ENCODE peak calls at places on chromosomes 5 and 9, in nine cellular contexts. One of them, this sample, is unnamed.

GRCh38 chr9:134670042-134670525 is 28.5 kb downstream of the COL5A1 start:
- DNase-seq in brain microvascular endothelial cell: peak
- DNase-seq in OCI-LY7: no peak
- DNase-seq in right atrium auricular region: no peak
- DNase-seq in HTR-8/SVneo: peak
- DNase-seq in NCI-H2081: no peak
- DNase-seq in T-helper 17 cell: no peak
- DNase-seq in effector memory CD8-positive, alpha-beta T cell: no peak
- DNase-seq in EL: peak
- DNase-seq in this sample: no peak

GRCh38 chr9:4301971-4302427 is 2.1 kb upstream of the GLIS3 start:
- DNase-seq in effector memory CD8-positive, alpha-beta T cell: no peak
- DNase-seq in EL: peak
- DNase-seq in brain microvascular endothelial cell: peak
- DNase-seq in right atrium auricular region: peak
- DNase-seq in HTR-8/SVneo: peak
- DNase-seq in NCI-H2081: no peak
- DNase-seq in T-helper 17 cell: no peak
- DNase-seq in OCI-LY7: no peak
- DNase-seq in this sample: no peak

GRCh38 chr5:16453609-16454008 is 12.0 kb downstream of the ZNF622 start:
- DNase-seq in EL: no peak
- DNase-seq in brain microvascular endothelial cell: no peak
- DNase-seq in right atrium auricular region: no peak
- DNase-seq in OCI-LY7: no peak
- DNase-seq in HTR-8/SVneo: no peak
- DNase-seq in NCI-H2081: peak
- DNase-seq in T-helper 17 cell: no peak
- DNase-seq in effector memory CD8-positive, alpha-beta T cell: no peak
- DNase-seq in this sample: peak

GRCh38 chr9:120877276-120878034 is 467 bp upstream of the PHF19 start:
- DNase-seq in effector memory CD8-positive, alpha-beta T cell: peak
- DNase-seq in brain microvascular endothelial cell: peak
- DNase-seq in HTR-8/SVneo: peak
- DNase-seq in OCI-LY7: peak
- DNase-seq in right atrium auricular region: peak
- DNase-seq in NCI-H2081: peak
- DNase-seq in T-helper 17 cell: peak
- DNase-seq in EL: peak
- DNase-seq in this sample: peak

GRCh38 chr5:115363879-115364278 is 67.4 kb upstream of the CCDC112 start:
- DNase-seq in right atrium auricular region: no peak
- DNase-seq in T-helper 17 cell: no peak
- DNase-seq in EL: no peak
- DNase-seq in OCI-LY7: no peak
- DNase-seq in NCI-H2081: no peak
- DNase-seq in brain microvascular endothelial cell: no peak
- DNase-seq in HTR-8/SVneo: no peak
- DNase-seq in effector memory CD8-positive, alpha-beta T cell: no peak
- DNase-seq in this sample: no peak

GRCh38 chr5:55773057-55773456 is 35.2 kb downstream of the DDX4 start:
- DNase-seq in brain microvascular endothelial cell: no peak
- DNase-seq in effector memory CD8-positive, alpha-beta T cell: no peak
- DNase-seq in T-helper 17 cell: no peak
- DNase-seq in NCI-H2081: no peak
- DNase-seq in HTR-8/SVneo: no peak
- DNase-seq in OCI-LY7: no peak
- DNase-seq in right atrium auricular region: no peak
- DNase-seq in EL: no peak
- DNase-seq in this sample: no peak

GRCh38 chr5:149464796-149465489 is 85.9 kb upstream of the IL17B start:
- DNase-seq in OCI-LY7: no peak
- DNase-seq in brain microvascular endothelial cell: no peak
- DNase-seq in EL: peak
- DNase-seq in right atrium auricular region: no peak
- DNase-seq in HTR-8/SVneo: no peak
- DNase-seq in NCI-H2081: no peak
- DNase-seq in effector memory CD8-positive, alpha-beta T cell: no peak
- DNase-seq in T-helper 17 cell: no peak
- DNase-seq in this sample: no peak

GRCh38 chr5:138946241-138946623 is 71.1 kb upstream of the LRRTM2 start:
- DNase-seq in OCI-LY7: no peak
- DNase-seq in effector memory CD8-positive, alpha-beta T cell: no peak
- DNase-seq in EL: no peak
- DNase-seq in T-helper 17 cell: no peak
- DNase-seq in NCI-H2081: no peak
- DNase-seq in brain microvascular endothelial cell: no peak
- DNase-seq in HTR-8/SVneo: no peak
- DNase-seq in right atrium auricular region: no peak
- DNase-seq in this sample: no peak

GRCh38 chr9:18692240-18692639 is 218.3 kb downstream of the ADAMTSL1 start:
- DNase-seq in HTR-8/SVneo: no peak
- DNase-seq in effector memory CD8-positive, alpha-beta T cell: no peak
- DNase-seq in T-helper 17 cell: no peak
- DNase-seq in NCI-H2081: no peak
- DNase-seq in EL: no peak
- DNase-seq in OCI-LY7: no peak
- DNase-seq in right atrium auricular region: no peak
- DNase-seq in brain microvascular endothelial cell: no peak
- DNase-seq in this sample: no peak

GRCh38 chr5:124544366-124545055 is 201.9 kb downstream of the ZNF608 start:
- DNase-seq in EL: no peak
- DNase-seq in right atrium auricular region: no peak
- DNase-seq in brain microvascular endothelial cell: peak
- DNase-seq in HTR-8/SVneo: no peak
- DNase-seq in effector memory CD8-positive, alpha-beta T cell: no peak
- DNase-seq in T-helper 17 cell: no peak
- DNase-seq in OCI-LY7: peak
- DNase-seq in NCI-H2081: no peak
- DNase-seq in this sample: no peak

GRCh38 chr9:94014066-94014654 is 59.0 kb upstream of the BARX1 start:
- DNase-seq in HTR-8/SVneo: peak
- DNase-seq in T-helper 17 cell: no peak
- DNase-seq in effector memory CD8-positive, alpha-beta T cell: no peak
- DNase-seq in brain microvascular endothelial cell: peak
- DNase-seq in EL: peak
- DNase-seq in OCI-LY7: peak
- DNase-seq in NCI-H2081: peak
- DNase-seq in right atrium auricular region: no peak
- DNase-seq in this sample: no peak

GRCh38 chr5:113520429-113520828 is 6.9 kb downstream of the YTHDC2 start:
- DNase-seq in EL: peak
- DNase-seq in OCI-LY7: no peak
- DNase-seq in NCI-H2081: no peak
- DNase-seq in T-helper 17 cell: no peak
- DNase-seq in brain microvascular endothelial cell: peak
- DNase-seq in HTR-8/SVneo: no peak
- DNase-seq in effector memory CD8-positive, alpha-beta T cell: no peak
- DNase-seq in right atrium auricular region: no peak
- DNase-seq in this sample: no peak

GRCh38 chr5:171832775-171833174 is 47.2 kb downstream of the SMIM23 start:
- DNase-seq in OCI-LY7: no peak
- DNase-seq in NCI-H2081: no peak
- DNase-seq in brain microvascular endothelial cell: no peak
- DNase-seq in effector memory CD8-positive, alpha-beta T cell: no peak
- DNase-seq in HTR-8/SVneo: no peak
- DNase-seq in T-helper 17 cell: no peak
- DNase-seq in EL: no peak
- DNase-seq in right atrium auricular region: no peak
- DNase-seq in this sample: no peak

GRCh38 chr5:120678279-120678678 is 214.2 kb downstream of the PRR16 start:
- DNase-seq in NCI-H2081: no peak
- DNase-seq in EL: peak
- DNase-seq in brain microvascular endothelial cell: peak
- DNase-seq in effector memory CD8-positive, alpha-beta T cell: no peak
- DNase-seq in T-helper 17 cell: no peak
- DNase-seq in HTR-8/SVneo: no peak
- DNase-seq in OCI-LY7: no peak
- DNase-seq in right atrium auricular region: no peak
- DNase-seq in this sample: no peak

GRCh38 chr5:55033568-55033967 is 9.5 kb downstream of the GZMK start:
- DNase-seq in brain microvascular endothelial cell: no peak
- DNase-seq in T-helper 17 cell: no peak
- DNase-seq in effector memory CD8-positive, alpha-beta T cell: no peak
- DNase-seq in OCI-LY7: no peak
- DNase-seq in EL: peak
- DNase-seq in right atrium auricular region: no peak
- DNase-seq in HTR-8/SVneo: no peak
- DNase-seq in NCI-H2081: no peak
- DNase-seq in this sample: no peak

GRCh38 chr5:144083185-144083584 is 87.3 kb downstream of the YIPF5 start:
- DNase-seq in right atrium auricular region: no peak
- DNase-seq in EL: no peak
- DNase-seq in effector memory CD8-positive, alpha-beta T cell: no peak
- DNase-seq in OCI-LY7: no peak
- DNase-seq in NCI-H2081: no peak
- DNase-seq in HTR-8/SVneo: no peak
- DNase-seq in brain microvascular endothelial cell: no peak
- DNase-seq in T-helper 17 cell: no peak
- DNase-seq in this sample: no peak

GRCh38 chr5:168468836-168469235 is 17.4 kb upstream of the RARS1 start:
- DNase-seq in EL: peak
- DNase-seq in effector memory CD8-positive, alpha-beta T cell: no peak
- DNase-seq in OCI-LY7: no peak
- DNase-seq in NCI-H2081: no peak
- DNase-seq in T-helper 17 cell: no peak
- DNase-seq in right atrium auricular region: no peak
- DNase-seq in HTR-8/SVneo: peak
- DNase-seq in brain microvascular endothelial cell: peak
- DNase-seq in this sample: no peak

GRCh38 chr5:120882042-120882775 is 418.1 kb downstream of the PRR16 start:
- DNase-seq in EL: no peak
- DNase-seq in effector memory CD8-positive, alpha-beta T cell: no peak
- DNase-seq in NCI-H2081: no peak
- DNase-seq in HTR-8/SVneo: no peak
- DNase-seq in right atrium auricular region: no peak
- DNase-seq in T-helper 17 cell: no peak
- DNase-seq in OCI-LY7: no peak
- DNase-seq in brain microvascular endothelial cell: no peak
- DNase-seq in this sample: no peak

GRCh38 chr5:98402130-98402529 is 371.3 kb upstream of the RGMB start:
- DNase-seq in T-helper 17 cell: no peak
- DNase-seq in NCI-H2081: no peak
- DNase-seq in EL: peak
- DNase-seq in right atrium auricular region: no peak
- DNase-seq in effector memory CD8-positive, alpha-beta T cell: no peak
- DNase-seq in brain microvascular endothelial cell: no peak
- DNase-seq in OCI-LY7: no peak
- DNase-seq in HTR-8/SVneo: no peak
- DNase-seq in this sample: no peak

GRCh38 chr5:130135506-130135905 is 231.2 kb downstream of the CHSY3 start:
- DNase-seq in brain microvascular endothelial cell: peak
- DNase-seq in T-helper 17 cell: no peak
- DNase-seq in NCI-H2081: no peak
- DNase-seq in OCI-LY7: no peak
- DNase-seq in HTR-8/SVneo: no peak
- DNase-seq in right atrium auricular region: no peak
- DNase-seq in effector memory CD8-positive, alpha-beta T cell: no peak
- DNase-seq in EL: no peak
- DNase-seq in this sample: no peak

GRCh38 chr5:61280766-61281427 is 51.2 kb upstream of the ZSWIM6 start:
- DNase-seq in OCI-LY7: no peak
- DNase-seq in right atrium auricular region: no peak
- DNase-seq in effector memory CD8-positive, alpha-beta T cell: no peak
- DNase-seq in HTR-8/SVneo: no peak
- DNase-seq in brain microvascular endothelial cell: no peak
- DNase-seq in EL: peak
- DNase-seq in T-helper 17 cell: no peak
- DNase-seq in NCI-H2081: peak
- DNase-seq in this sample: no peak

GRCh38 chr5:51968756-51969155 is 585.5 kb downstream of the ISL1 start:
- DNase-seq in right atrium auricular region: no peak
- DNase-seq in OCI-LY7: no peak
- DNase-seq in T-helper 17 cell: no peak
- DNase-seq in effector memory CD8-positive, alpha-beta T cell: no peak
- DNase-seq in brain microvascular endothelial cell: no peak
- DNase-seq in EL: no peak
- DNase-seq in HTR-8/SVneo: no peak
- DNase-seq in NCI-H2081: no peak
- DNase-seq in this sample: no peak

GRCh38 chr9:96661711-96662110 is 6.6 kb upstream of the PRXL2C start:
- DNase-seq in NCI-H2081: no peak
- DNase-seq in EL: peak
- DNase-seq in right atrium auricular region: no peak
- DNase-seq in brain microvascular endothelial cell: peak
- DNase-seq in T-helper 17 cell: no peak
- DNase-seq in HTR-8/SVneo: no peak
- DNase-seq in effector memory CD8-positive, alpha-beta T cell: no peak
- DNase-seq in OCI-LY7: no peak
- DNase-seq in this sample: no peak

GRCh38 chr9:72363908-72364678 is 915 bp downstream of the ZFAND5 start:
- DNase-seq in brain microvascular endothelial cell: no peak
- DNase-seq in right atrium auricular region: peak
- DNase-seq in OCI-LY7: peak
- DNase-seq in T-helper 17 cell: peak
- DNase-seq in EL: peak
- DNase-seq in effector memory CD8-positive, alpha-beta T cell: peak
- DNase-seq in HTR-8/SVneo: no peak
- DNase-seq in NCI-H2081: peak
- DNase-seq in this sample: no peak

GRCh38 chr5:82635561-82636288 is 357.6 kb upstream of the RPS23 start:
- DNase-seq in OCI-LY7: no peak
- DNase-seq in effector memory CD8-positive, alpha-beta T cell: no peak
- DNase-seq in NCI-H2081: no peak
- DNase-seq in T-helper 17 cell: no peak
- DNase-seq in brain microvascular endothelial cell: peak
- DNase-seq in EL: no peak
- DNase-seq in HTR-8/SVneo: no peak
- DNase-seq in right atrium auricular region: no peak
- DNase-seq in this sample: no peak

GRCh38 chr9:111803924-111804323 is 9.2 kb upstream of the SHOC1 start:
- DNase-seq in NCI-H2081: no peak
- DNase-seq in EL: no peak
- DNase-seq in right atrium auricular region: no peak
- DNase-seq in effector memory CD8-positive, alpha-beta T cell: no peak
- DNase-seq in T-helper 17 cell: no peak
- DNase-seq in OCI-LY7: no peak
- DNase-seq in HTR-8/SVneo: no peak
- DNase-seq in brain microvascular endothelial cell: no peak
- DNase-seq in this sample: no peak

GRCh38 chr9:123927625-123928308 is 2.2 kb downstream of the DENND1A start:
- DNase-seq in EL: peak
- DNase-seq in right atrium auricular region: no peak
- DNase-seq in NCI-H2081: no peak
- DNase-seq in brain microvascular endothelial cell: no peak
- DNase-seq in T-helper 17 cell: no peak
- DNase-seq in OCI-LY7: peak
- DNase-seq in HTR-8/SVneo: peak
- DNase-seq in effector memory CD8-positive, alpha-beta T cell: no peak
- DNase-seq in this sample: no peak

GRCh38 chr9:34370970-34371880 is 5.5 kb downstream of the MYORG start:
- DNase-seq in brain microvascular endothelial cell: no peak
- DNase-seq in right atrium auricular region: peak
- DNase-seq in NCI-H2081: no peak
- DNase-seq in EL: peak
- DNase-seq in T-helper 17 cell: peak
- DNase-seq in effector memory CD8-positive, alpha-beta T cell: no peak
- DNase-seq in OCI-LY7: no peak
- DNase-seq in HTR-8/SVneo: no peak
- DNase-seq in this sample: no peak

GRCh38 chr5:138640855-138641254 is 65.7 kb upstream of the HSPA9 start:
- DNase-seq in effector memory CD8-positive, alpha-beta T cell: no peak
- DNase-seq in right atrium auricular region: no peak
- DNase-seq in EL: no peak
- DNase-seq in T-helper 17 cell: no peak
- DNase-seq in OCI-LY7: no peak
- DNase-seq in HTR-8/SVneo: no peak
- DNase-seq in NCI-H2081: no peak
- DNase-seq in brain microvascular endothelial cell: no peak
- DNase-seq in this sample: no peak

GRCh38 chr5:169443249-169443784 is 140.3 kb upstream of the SPDL1 start:
- DNase-seq in effector memory CD8-positive, alpha-beta T cell: no peak
- DNase-seq in right atrium auricular region: no peak
- DNase-seq in HTR-8/SVneo: no peak
- DNase-seq in OCI-LY7: no peak
- DNase-seq in NCI-H2081: no peak
- DNase-seq in EL: no peak
- DNase-seq in T-helper 17 cell: no peak
- DNase-seq in brain microvascular endothelial cell: no peak
- DNase-seq in this sample: no peak

GRCh38 chr5:146645382-146645781 is 129.4 kb upstream of the GPR151 start:
- DNase-seq in EL: no peak
- DNase-seq in NCI-H2081: no peak
- DNase-seq in HTR-8/SVneo: no peak
- DNase-seq in right atrium auricular region: no peak
- DNase-seq in effector memory CD8-positive, alpha-beta T cell: no peak
- DNase-seq in brain microvascular endothelial cell: no peak
- DNase-seq in OCI-LY7: no peak
- DNase-seq in T-helper 17 cell: no peak
- DNase-seq in this sample: no peak